ENCODE peak calls at places on chromosomes 2 and 18, in five cellular contexts. X is heart left ventricle, E is vagina, H is adrenal gland, C is IMR-90. D is an unnamed sample.
A peak's percentile ranks its signal among the peaks of the same experiment; 100 is the strongest.

GRCh38 chr2:135164431-135164830 is 112.3 kb downstream of the RAB3GAP1 start:
- DNase-seq in X (no peak), E (no peak), H (no peak), C (peak; percentile 89), D (no peak)

GRCh38 chr2:37631698-37632097 is 39.7 kb downstream of the CDC42EP3 start:
- DNase-seq in X (no peak), E (no peak), H (no peak), C (no peak), D (no peak)

GRCh38 chr18:58213445-58213844 is 169.4 kb downstream of the NEDD4L start:
- DNase-seq in X (no peak), E (no peak), H (no peak), C (peak; percentile 93), D (no peak)

GRCh38 chr2:168694876-168695275 is 107.6 kb upstream of the NOSTRIN start:
- DNase-seq in X (no peak), E (no peak), H (no peak), C (no peak), D (no peak)

GRCh38 chr2:19988600-19988999 is 1.3 kb downstream of the WDR35 start:
- DNase-seq in X (no peak), E (no peak), H (no peak), C (peak; percentile 34), D (no peak)

GRCh38 chr2:58620127-58620526 is 379.0 kb upstream of the FANCL start:
- DNase-seq in X (no peak), E (no peak), H (no peak), C (peak; percentile 6), D (no peak)

GRCh38 chr2:200966770-200967169 is 3.3 kb upstream of the ORC2 start:
- DNase-seq in X (no peak), E (no peak), H (no peak), C (peak; percentile 83), D (no peak)

GRCh38 chr2:241598487-241598886 is 38.5 kb downstream of the THAP4 start:
- DNase-seq in X (no peak), E (no peak), H (no peak), C (no peak), D (no peak)

GRCh38 chr2:226087051-226087450 is 687.5 kb downstream of the NYAP2 start:
- DNase-seq in X (no peak), E (no peak), H (no peak), C (no peak), D (no peak)

GRCh38 chr2:25397777-25398176 is 56.1 kb upstream of the DNMT3A start:
- DNase-seq in X (no peak), E (no peak), H (no peak), C (no peak), D (no peak)

GRCh38 chr2:137677466-137677865 is 286.8 kb upstream of the HNMT start:
- DNase-seq in X (no peak), E (no peak), H (no peak), C (no peak), D (no peak)

GRCh38 chr18:35528749-35529274 is 31.1 kb upstream of the INO80C start:
- DNase-seq in X (no peak), E (no peak), H (no peak), C (no peak), D (no peak)

GRCh38 chr2:176085120-176085788 is 1.5 kb upstream of the EVX2 start:
- DNase-seq in X (no peak), E (no peak), H (no peak), C (no peak), D (no peak)

GRCh38 chr18:76997951-76998808 is 134.4 kb downstream of the MBP start:
- DNase-seq in X (no peak), E (no peak), H (no peak), C (no peak), D (no peak)

GRCh38 chr2:23584054-23584745 is 199.2 kb downstream of the KLHL29 start:
- DNase-seq in X (no peak), E (no peak), H (no peak), C (no peak), D (no peak)

GRCh38 chr2:206764673-206765241 is 371 bp downstream of the MDH1B start:
- DNase-seq in X (no peak), E (no peak), H (no peak), C (peak; percentile 1), D (no peak)

GRCh38 chr2:108535380-108535677 is 1.1 kb downstream of the LIMS1 start:
- DNase-seq in X (no peak), E (no peak), H (no peak), C (no peak), D (no peak)

GRCh38 chr2:135641156-135642068 is 100.2 kb upstream of the UBXN4 start:
- DNase-seq in X (no peak), E (no peak), H (no peak), C (no peak), D (no peak)

GRCh38 chr2:96959406-96960110 is 26.8 kb downstream of the FAM178B start:
- DNase-seq in X (no peak), E (no peak), H (no peak), C (no peak), D (no peak)

GRCh38 chr2:173087793-173088493 is 12.3 kb downstream of the MAP3K20 start:
- DNase-seq in X (no peak), E (no peak), H (no peak), C (no peak), D (no peak)

GRCh38 chr2:219002395-219003266 is 9.4 kb upstream of the CRYBA2 start:
- DNase-seq in X (no peak), E (no peak), H (peak; percentile 45), C (no peak), D (peak; percentile 87)

GRCh38 chr18:24841536-24841935 is 381.1 kb downstream of the HRH4 start:
- DNase-seq in X (no peak), E (no peak), H (no peak), C (peak; percentile 32), D (no peak)

GRCh38 chr2:133561045-133561852 is 7.0 kb downstream of the NCKAP5 start:
- DNase-seq in X (no peak), E (no peak), H (no peak), C (peak; percentile 90), D (no peak)

GRCh38 chr18:44682871-44683221 is 2.2 kb downstream of the SETBP1 start:
- DNase-seq in X (no peak), E (no peak), H (no peak), C (no peak), D (peak; percentile 33)

GRCh38 chr2:26709323-26710110 is 17.0 kb downstream of the KCNK3 start:
- DNase-seq in X (no peak), E (no peak), H (peak; percentile 69), C (no peak), D (no peak)

GRCh38 chr2:73339171-73339678 is 45.9 kb upstream of the EGR4 start:
- DNase-seq in X (no peak), E (no peak), H (no peak), C (no peak), D (no peak)

GRCh38 chr2:132463719-132464118 is 47.1 kb downstream of the GPR39 start:
- DNase-seq in X (no peak), E (no peak), H (no peak), C (no peak), D (no peak)
- H3K9me3 ChIP-seq in X (peaks cover 41% of the 10 kb centered on the region), E (no peaks in the 10 kb centered on the region), H (no peaks in the 10 kb centered on the region), C (peaks cover 16% of the 10 kb centered on the region), D (peaks cover 37% of the 10 kb centered on the region)

GRCh38 chr2:79129260-79129659 is 9.0 kb downstream of the REG1A start:
- DNase-seq in X (no peak), E (no peak), H (no peak), C (no peak), D (no peak)

GRCh38 chr2:79122676-79123075 is 2.4 kb downstream of the REG1A start:
- DNase-seq in X (no peak), E (no peak), H (no peak), C (no peak), D (no peak)

GRCh38 chr2:79128406-79128805 is 8.1 kb downstream of the REG1A start:
- DNase-seq in X (no peak), E (no peak), H (no peak), C (no peak), D (no peak)

GRCh38 chr2:79125721-79125985 is 5.4 kb downstream of the REG1A start:
- DNase-seq in X (no peak), E (no peak), H (no peak), C (no peak), D (no peak)

DNA sequence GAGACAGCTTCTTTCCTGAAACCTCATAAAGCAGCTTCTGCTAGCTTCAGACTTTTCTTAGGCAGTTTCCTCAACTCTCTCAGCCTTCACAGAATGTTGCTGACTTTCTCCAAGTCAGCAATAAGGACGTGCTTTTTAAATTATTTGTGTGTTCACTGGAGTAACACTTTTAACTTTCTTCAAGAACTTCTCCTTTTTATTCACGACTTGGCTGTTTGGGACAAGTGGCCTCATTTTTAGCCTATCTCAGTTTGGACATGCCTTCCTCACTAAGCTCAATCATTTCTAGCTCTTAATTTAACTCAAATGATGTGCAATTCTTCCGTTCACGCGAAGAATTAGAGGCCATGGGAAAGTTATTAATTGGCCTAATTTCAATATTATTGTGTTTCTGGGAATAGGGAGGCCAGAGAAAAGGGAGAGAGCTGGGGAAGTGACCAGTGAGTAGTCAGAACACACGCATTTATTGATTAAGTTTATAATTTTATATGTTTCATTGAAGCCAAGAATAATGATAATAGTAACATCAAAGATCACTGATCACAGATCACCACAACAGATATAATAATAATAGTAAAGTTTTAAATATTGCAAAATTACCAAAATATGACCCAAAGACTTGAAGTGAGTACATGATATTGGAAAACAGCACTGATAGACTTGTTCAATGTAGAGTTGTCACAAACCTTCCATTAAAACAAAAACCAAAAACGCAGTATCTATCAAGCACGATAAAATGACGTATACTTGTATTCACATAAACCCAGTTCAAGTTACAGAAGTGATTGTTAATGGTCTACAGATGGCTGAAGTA is 4.8 kb downstream of the REG1A start:
- DNase-seq in X (no peak), E (no peak), H (no peak), C (no peak), D (no peak)
- TF ChIP-seq POLR2A in X (no peak), E (no peak), H (no peak), C (no peak), D (no peak)

GRCh38 chr2:120148229-120148628 is 75.0 kb downstream of the TMEM185B start:
- DNase-seq in X (no peak), E (no peak), H (no peak), C (no peak), D (no peak)
- H3K9me3 ChIP-seq in X (peaks cover 35% of the 10 kb centered on the region), E (peaks cover 10% of the 10 kb centered on the region), H (no peaks in the 10 kb centered on the region), C (peaks cover 5% of the 10 kb centered on the region), D (peaks cover 11% of the 10 kb centered on the region)

GRCh38 chr2:232773815-232774214 is 2.5 kb downstream of the KCNJ13 start:
- DNase-seq in X (no peak), E (no peak), H (no peak), C (no peak), D (no peak)

GRCh38 chr2:232779465-232779864 is 3.1 kb upstream of the KCNJ13 start:
- DNase-seq in X (no peak), E (no peak), H (no peak), C (no peak), D (no peak)

GRCh38 chr2:232779935-232780334 is 3.6 kb upstream of the KCNJ13 start:
- DNase-seq in X (peak; percentile 10), E (no peak), H (no peak), C (peak; percentile 23), D (no peak)

GRCh38 chr2:232777278-232777677 is 913 bp upstream of the KCNJ13 start:
- DNase-seq in X (no peak), E (no peak), H (no peak), C (no peak), D (no peak)

DNA sequence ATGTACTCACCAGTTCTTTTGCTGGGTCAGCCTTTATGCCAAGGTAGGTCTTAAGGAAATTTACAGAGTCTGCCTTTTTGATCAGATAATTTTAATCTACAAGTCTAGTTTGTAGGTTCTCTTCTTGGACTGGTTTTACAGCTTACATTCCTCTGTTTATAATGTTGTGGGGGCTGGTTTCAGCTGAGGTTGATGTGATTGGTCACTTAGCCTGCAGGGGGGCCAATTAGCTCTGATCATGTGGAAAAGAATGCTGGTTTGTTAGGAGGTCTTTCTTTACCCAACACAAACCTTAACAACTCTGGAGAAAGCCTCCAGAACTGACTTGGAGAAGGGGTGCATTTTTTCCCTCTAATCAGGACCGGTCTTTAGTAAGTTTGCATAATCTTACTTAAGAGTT is at the start of gene KCNJ13:
- DNase-seq in X (no peak), E (no peak), H (no peak), C (peak; percentile 15), D (no peak)
- TF ChIP-seq POLR2A in X (no peak), E (no peak), H (no peak), C (no peak), D (no peak)